ENCODE peak calls at places on chromosomes 13 and 19, in eight cellular contexts. One of them, this sample, is unnamed.

GRCh38 chr13:114166381-114167131 is 12.5 kb upstream of the CFAP97D2 start:
- DNase-seq in cardiac fibroblast: peak; percentile 29
- DNase-seq in breast epithelium: peak; percentile 58
- DNase-seq in thoracic aorta: no peak
- DNase-seq in mucosa of descending colon: peak; percentile 20
- DNase-seq in fibroblast of mammary gland: no peak
- DNase-seq in HAP-1: no peak
- DNase-seq in HCT116: no peak
- DNase-seq in this sample: no peak

GRCh38 chr19:41030651-41031050 is 39.6 kb downstream of the CYP2B6 start:
- DNase-seq in HAP-1: no peak
- DNase-seq in thoracic aorta: no peak
- DNase-seq in breast epithelium: no peak
- DNase-seq in cardiac fibroblast: peak; percentile 1
- DNase-seq in fibroblast of mammary gland: no peak
- DNase-seq in HCT116: no peak
- DNase-seq in mucosa of descending colon: no peak
- DNase-seq in this sample: no peak

GRCh38 chr13:33526718-33527117 is 241.2 kb upstream of the STARD13 start:
- DNase-seq in HAP-1: no peak
- DNase-seq in thoracic aorta: no peak
- DNase-seq in breast epithelium: no peak
- DNase-seq in mucosa of descending colon: no peak
- DNase-seq in cardiac fibroblast: no peak
- DNase-seq in fibroblast of mammary gland: no peak
- DNase-seq in HCT116: no peak
- DNase-seq in this sample: no peak

GRCh38 chr13:29562762-29563161 is 32.7 kb downstream of the SLC7A1 start:
- DNase-seq in thoracic aorta: no peak
- DNase-seq in fibroblast of mammary gland: no peak
- DNase-seq in HCT116: no peak
- DNase-seq in breast epithelium: no peak
- DNase-seq in mucosa of descending colon: no peak
- DNase-seq in cardiac fibroblast: no peak
- DNase-seq in HAP-1: peak; percentile 25
- DNase-seq in this sample: no peak

GRCh38 chr19:39409886-39410619 is 2.4 kb upstream of the PLEKHG2 start:
- DNase-seq in fibroblast of mammary gland: peak; percentile 73
- DNase-seq in HAP-1: peak; percentile 61
- DNase-seq in mucosa of descending colon: peak; percentile 83
- DNase-seq in breast epithelium: peak; percentile 81
- DNase-seq in cardiac fibroblast: peak; percentile 93
- DNase-seq in HCT116: peak; percentile 54
- DNase-seq in thoracic aorta: no peak
- DNase-seq in this sample: peak; percentile 76

GRCh38 chr13:27138457-27139093 is 33.0 kb downstream of the USP12 start:
- DNase-seq in mucosa of descending colon: no peak
- DNase-seq in HAP-1: no peak
- DNase-seq in cardiac fibroblast: no peak
- DNase-seq in fibroblast of mammary gland: no peak
- DNase-seq in breast epithelium: no peak
- DNase-seq in HCT116: no peak
- DNase-seq in thoracic aorta: no peak
- DNase-seq in this sample: no peak

GRCh38 chr19:10718205-10719196 is 622 bp downstream of the DNM2 start:
- DNase-seq in HCT116: no peak
- DNase-seq in thoracic aorta: no peak
- DNase-seq in breast epithelium: no peak
- DNase-seq in mucosa of descending colon: peak; percentile 72
- DNase-seq in HAP-1: peak; percentile 62
- DNase-seq in cardiac fibroblast: peak; percentile 40
- DNase-seq in fibroblast of mammary gland: peak; percentile 26
- DNase-seq in this sample: peak; percentile 63

GRCh38 chr19:10863107-10863700 is 8.1 kb upstream of the CARM1 start:
- DNase-seq in mucosa of descending colon: no peak
- DNase-seq in thoracic aorta: no peak
- DNase-seq in fibroblast of mammary gland: peak; percentile 72
- DNase-seq in cardiac fibroblast: peak; percentile 31
- DNase-seq in HCT116: no peak
- DNase-seq in HAP-1: no peak
- DNase-seq in breast epithelium: peak; percentile 58
- DNase-seq in this sample: no peak

GRCh38 chr19:40400521-40400920 is 10.5 kb upstream of the HIPK4 start:
- DNase-seq in fibroblast of mammary gland: peak; percentile 19
- DNase-seq in HCT116: no peak
- DNase-seq in breast epithelium: no peak
- DNase-seq in HAP-1: no peak
- DNase-seq in cardiac fibroblast: no peak
- DNase-seq in mucosa of descending colon: no peak
- DNase-seq in thoracic aorta: no peak
- DNase-seq in this sample: no peak

GRCh38 chr13:30870049-30870884 is 35.8 kb upstream of the MEDAG start:
- DNase-seq in cardiac fibroblast: peak; percentile 99
- DNase-seq in thoracic aorta: peak; percentile 54
- DNase-seq in HCT116: peak; percentile 79
- DNase-seq in mucosa of descending colon: peak; percentile 75
- DNase-seq in fibroblast of mammary gland: peak; percentile 100
- DNase-seq in breast epithelium: peak; percentile 78
- DNase-seq in HAP-1: peak; percentile 65
- DNase-seq in this sample: peak; percentile 74

GRCh38 chr19:58091251-58091995 is 6.6 kb downstream of the ZSCAN18 start:
- DNase-seq in fibroblast of mammary gland: no peak
- DNase-seq in mucosa of descending colon: no peak
- DNase-seq in HAP-1: no peak
- DNase-seq in breast epithelium: no peak
- DNase-seq in cardiac fibroblast: no peak
- DNase-seq in HCT116: no peak
- DNase-seq in thoracic aorta: no peak
- DNase-seq in this sample: no peak

GRCh38 chr13:112901951-112902651 is 66.9 kb upstream of the MCF2L start:
- DNase-seq in fibroblast of mammary gland: no peak
- DNase-seq in HCT116: no peak
- DNase-seq in thoracic aorta: no peak
- DNase-seq in breast epithelium: peak; percentile 75
- DNase-seq in cardiac fibroblast: no peak
- DNase-seq in HAP-1: no peak
- DNase-seq in mucosa of descending colon: no peak
- DNase-seq in this sample: no peak

GRCh38 chr13:25905411-25906010 is 146.3 kb downstream of the SHISA2 start:
- DNase-seq in HCT116: no peak
- DNase-seq in mucosa of descending colon: peak; percentile 36
- DNase-seq in fibroblast of mammary gland: no peak
- DNase-seq in breast epithelium: no peak
- DNase-seq in HAP-1: peak; percentile 28
- DNase-seq in thoracic aorta: no peak
- DNase-seq in cardiac fibroblast: peak; percentile 23
- DNase-seq in this sample: no peak

GRCh38 chr13:36685912-36686311 is 12.1 kb downstream of the SERTM1 start:
- DNase-seq in mucosa of descending colon: no peak
- DNase-seq in HAP-1: no peak
- DNase-seq in thoracic aorta: no peak
- DNase-seq in cardiac fibroblast: no peak
- DNase-seq in breast epithelium: no peak
- DNase-seq in fibroblast of mammary gland: peak; percentile 86
- DNase-seq in HCT116: no peak
- DNase-seq in this sample: no peak

GRCh38 chr19:13086341-13086740 is 16.3 kb downstream of the LYL1 start:
- DNase-seq in cardiac fibroblast: no peak
- DNase-seq in breast epithelium: no peak
- DNase-seq in mucosa of descending colon: no peak
- DNase-seq in HAP-1: no peak
- DNase-seq in thoracic aorta: no peak
- DNase-seq in fibroblast of mammary gland: no peak
- DNase-seq in HCT116: no peak
- DNase-seq in this sample: no peak

GRCh38 chr19:13087795-13088537 is 14.7 kb downstream of the LYL1 start:
- DNase-seq in HCT116: no peak
- DNase-seq in thoracic aorta: no peak
- DNase-seq in breast epithelium: no peak
- DNase-seq in fibroblast of mammary gland: no peak
- DNase-seq in mucosa of descending colon: no peak
- DNase-seq in cardiac fibroblast: no peak
- DNase-seq in HAP-1: no peak
- DNase-seq in this sample: no peak

GRCh38 chr19:13089139-13089856 is 13.4 kb downstream of the LYL1 start:
- DNase-seq in fibroblast of mammary gland: no peak
- DNase-seq in breast epithelium: no peak
- DNase-seq in mucosa of descending colon: no peak
- DNase-seq in thoracic aorta: no peak
- DNase-seq in HCT116: no peak
- DNase-seq in cardiac fibroblast: no peak
- DNase-seq in HAP-1: peak; percentile 29
- DNase-seq in this sample: peak; percentile 59

GRCh38 chr19:13085673-13086072 is 17.0 kb downstream of the LYL1 start:
- DNase-seq in mucosa of descending colon: no peak
- DNase-seq in thoracic aorta: no peak
- DNase-seq in fibroblast of mammary gland: no peak
- DNase-seq in HCT116: no peak
- DNase-seq in HAP-1: no peak
- DNase-seq in cardiac fibroblast: no peak
- DNase-seq in breast epithelium: no peak
- DNase-seq in this sample: no peak

DNA sequence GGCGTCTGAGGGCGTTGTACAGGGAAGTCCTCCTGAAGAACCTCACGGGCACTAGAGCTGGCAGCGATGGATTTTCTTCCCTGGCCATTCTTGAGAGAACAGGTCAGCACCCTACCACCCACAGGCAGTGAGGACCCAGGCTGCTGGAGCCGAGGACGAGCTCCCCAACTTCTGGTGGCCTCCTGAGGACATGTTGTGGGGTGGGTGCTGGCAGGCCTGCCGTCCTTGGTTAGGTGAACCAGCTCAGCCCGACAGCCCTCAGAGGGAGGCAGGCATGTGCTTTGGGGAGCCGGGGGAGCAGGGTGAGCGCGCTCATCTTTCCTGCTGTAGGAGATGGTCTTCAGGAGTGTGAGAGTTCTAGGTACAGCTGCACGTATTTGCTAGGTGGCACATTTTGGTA is 15.4 kb downstream of the LYL1 start:
- DNase-seq in fibroblast of mammary gland: no peak
- DNase-seq in HCT116: no peak
- DNase-seq in breast epithelium: no peak
- DNase-seq in thoracic aorta: no peak
- DNase-seq in mucosa of descending colon: no peak
- DNase-seq in cardiac fibroblast: no peak
- DNase-seq in HAP-1: no peak
- DNase-seq in this sample: no peak
- H3K4me3 ChIP-seq in fibroblast of mammary gland: no peak overlapping the region
- H3K4me3 ChIP-seq in HCT116: no peak overlapping the region
- H3K4me3 ChIP-seq in breast epithelium: no peak overlapping the region
- H3K4me3 ChIP-seq in thoracic aorta: no peak overlapping the region
- H3K4me3 ChIP-seq in mucosa of descending colon: no peak overlapping the region
- H3K4me3 ChIP-seq in cardiac fibroblast: no peak overlapping the region
- H3K4me3 ChIP-seq in HAP-1: no peak overlapping the region
- H3K4me3 ChIP-seq in this sample: no peak overlapping the region

DNA sequence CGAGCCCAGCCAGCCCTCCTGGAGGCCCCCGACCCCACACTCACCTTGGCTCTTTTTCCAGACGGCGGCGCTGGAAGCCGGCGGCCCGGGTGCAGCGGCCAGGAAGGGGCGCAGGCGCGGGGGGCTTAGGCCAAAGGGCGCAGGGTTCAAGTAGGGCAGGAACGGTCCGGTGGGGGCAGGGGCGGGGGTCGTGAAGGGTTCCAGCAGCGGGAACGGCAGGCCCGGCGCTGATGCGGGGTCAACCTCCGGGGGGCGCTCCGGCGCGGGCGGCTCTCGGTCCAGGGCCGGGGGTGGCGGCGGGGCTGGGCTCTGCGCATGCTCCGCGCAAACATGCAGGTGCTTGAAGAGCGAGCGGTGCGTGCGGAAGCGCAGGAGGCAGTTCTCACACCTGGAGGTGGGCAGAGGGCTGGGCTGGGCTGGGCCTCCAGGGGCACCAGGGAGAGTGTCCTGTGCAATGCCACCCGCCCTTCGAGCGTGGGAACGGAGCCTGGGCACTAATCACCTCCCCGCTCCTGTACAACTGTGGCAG is 2.3 kb downstream of the ZNF414 start:
- DNase-seq in thoracic aorta: no peak
- DNase-seq in fibroblast of mammary gland: no peak
- DNase-seq in cardiac fibroblast: no peak
- DNase-seq in HAP-1: no peak
- DNase-seq in mucosa of descending colon: peak; percentile 62
- DNase-seq in breast epithelium: no peak
- DNase-seq in HCT116: peak; percentile 53
- DNase-seq in this sample: no peak
- H3K4me3 ChIP-seq in thoracic aorta: no peak overlapping the region
- H3K4me3 ChIP-seq in fibroblast of mammary gland: no peak overlapping the region
- H3K4me3 ChIP-seq in cardiac fibroblast: no peak overlapping the region
- H3K4me3 ChIP-seq in HAP-1: no peak overlapping the region
- H3K4me3 ChIP-seq in mucosa of descending colon: no peak overlapping the region
- H3K4me3 ChIP-seq in breast epithelium: no peak overlapping the region
- H3K4me3 ChIP-seq in HCT116: peak overlapping the region; percentile 78
- H3K4me3 ChIP-seq in this sample: no peak overlapping the region

DNA sequence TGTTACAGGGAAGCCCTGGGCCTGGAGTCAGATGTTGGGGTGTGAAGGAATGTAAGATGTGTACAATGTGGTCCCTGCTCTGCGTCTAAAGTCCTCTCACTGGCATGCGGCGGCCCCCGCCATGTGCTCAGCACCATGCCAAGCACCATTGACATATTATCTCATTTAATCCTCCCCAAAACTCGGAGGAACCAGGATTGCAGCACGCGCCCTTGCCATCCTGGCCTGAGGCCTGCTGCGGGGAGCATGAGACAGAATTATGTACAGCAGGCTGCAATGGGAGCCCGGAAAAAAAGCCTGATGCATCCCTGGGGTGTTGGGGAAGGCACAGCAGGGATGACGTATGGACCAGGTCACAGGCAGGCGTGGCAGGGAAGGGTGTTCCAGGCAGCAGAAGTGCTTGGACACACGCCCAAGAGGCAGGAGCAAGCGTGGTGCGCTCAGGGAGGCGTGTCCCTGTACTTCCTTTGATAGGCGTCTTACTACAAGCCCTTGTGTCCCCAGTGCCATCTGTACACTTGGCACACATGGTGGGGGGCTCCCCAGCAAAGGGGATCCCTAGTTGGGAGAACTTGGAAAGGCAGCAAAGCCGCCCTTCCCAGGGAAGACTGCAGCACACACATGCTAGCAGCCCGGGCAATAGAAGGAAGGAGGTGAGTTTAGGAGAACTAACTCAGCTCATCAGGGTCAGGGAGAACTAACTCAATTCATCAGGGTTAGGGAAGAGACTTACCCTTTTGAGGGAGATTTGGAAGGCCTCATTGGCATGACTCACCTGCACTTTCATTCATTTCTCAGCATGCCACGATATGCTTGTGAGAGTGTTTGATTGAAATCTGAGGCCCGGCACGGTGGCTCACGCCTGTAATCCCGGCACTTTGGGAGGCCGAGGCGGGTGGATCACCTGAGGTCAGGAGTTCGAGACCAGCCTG is 3.5 kb downstream of the EVI5L start:
- DNase-seq in HCT116: peak; percentile 93
- DNase-seq in mucosa of descending colon: peak; percentile 91
- DNase-seq in thoracic aorta: no peak
- DNase-seq in fibroblast of mammary gland: peak; percentile 89
- DNase-seq in HAP-1: no peak
- DNase-seq in breast epithelium: no peak
- DNase-seq in cardiac fibroblast: peak; percentile 85
- DNase-seq in this sample: no peak
- H3K4me3 ChIP-seq in HCT116: peak overlapping the region; percentile 49
- H3K4me3 ChIP-seq in mucosa of descending colon: no peak overlapping the region
- H3K4me3 ChIP-seq in thoracic aorta: no peak overlapping the region
- H3K4me3 ChIP-seq in fibroblast of mammary gland: no peak overlapping the region
- H3K4me3 ChIP-seq in HAP-1: no peak overlapping the region
- H3K4me3 ChIP-seq in breast epithelium: no peak overlapping the region
- H3K4me3 ChIP-seq in cardiac fibroblast: no peak overlapping the region
- H3K4me3 ChIP-seq in this sample: no peak overlapping the region

GRCh38 chr19:4065430-4066175 is 1.1 kb downstream of the ZBTB7A start:
- DNase-seq in HAP-1: peak; percentile 96
- DNase-seq in breast epithelium: peak; percentile 97
- DNase-seq in mucosa of descending colon: peak; percentile 98
- DNase-seq in thoracic aorta: peak; percentile 77
- DNase-seq in fibroblast of mammary gland: peak; percentile 96
- DNase-seq in HCT116: peak; percentile 91
- DNase-seq in cardiac fibroblast: peak; percentile 99
- DNase-seq in this sample: peak; percentile 96
- H3K4me3 ChIP-seq in HAP-1: peak overlapping the region; percentile 70
- H3K4me3 ChIP-seq in breast epithelium: peak overlapping the region; percentile 83
- H3K4me3 ChIP-seq in mucosa of descending colon: peak overlapping the region; percentile 76
- H3K4me3 ChIP-seq in thoracic aorta: peak overlapping the region; percentile 99
- H3K4me3 ChIP-seq in fibroblast of mammary gland: peak overlapping the region; percentile 68
- H3K4me3 ChIP-seq in HCT116: peak overlapping the region; percentile 82
- H3K4me3 ChIP-seq in cardiac fibroblast: peak overlapping the region; percentile 81
- H3K4me3 ChIP-seq in this sample: peak overlapping the region; percentile 91